ENCODE peak calls at places on chromosomes 7 and 10, in ten cellular contexts. One of them, this sample, is unnamed.
A peak's percentile ranks its signal among the peaks of the same experiment; 100 is the strongest.

GRCh38 chr10:17742918-17743317 is 9.1 kb upstream of the TMEM236 start:
- DNase-seq in NCI-H2081 treated with DMSO at 0.1 percent for 48 hours: no peak
- DNase-seq in hypothalamus: peak; percentile 7
- DNase-seq in DMS153: no peak
- DNase-seq in activated CD8-positive, alpha-beta T cell treated with anti-CD3 and anti-CD28 coated beads, Interleukin-2, amount 10 ng/mL, durations not matched to agents 7 days and 5 days: peak; percentile 77
- DNase-seq in activated naive CD4-positive, alpha-beta T cell: peak; percentile 62
- DNase-seq in NT2/D1: no peak
- DNase-seq in stimulated activated CD4-positive, alpha-beta T cell treated with anti-CD3 and anti-CD28 coated beads, TNF-alpha, amount 100 ng/mL, for 48 hours: peak; percentile 32
- DNase-seq in glomerular endothelial cell: peak; percentile 36
- DNase-seq in Right ventricle myocardium superior: peak; percentile 67
- DNase-seq in this sample: peak; percentile 30

GRCh38 chr7:28867181-28867580 is 90.9 kb downstream of the TRIL start:
- DNase-seq in NCI-H2081 treated with DMSO at 0.1 percent for 48 hours: no peak
- DNase-seq in hypothalamus: no peak
- DNase-seq in DMS153: no peak
- DNase-seq in activated CD8-positive, alpha-beta T cell treated with anti-CD3 and anti-CD28 coated beads, Interleukin-2, amount 10 ng/mL, durations not matched to agents 7 days and 5 days: no peak
- DNase-seq in activated naive CD4-positive, alpha-beta T cell: no peak
- DNase-seq in NT2/D1: no peak
- DNase-seq in stimulated activated CD4-positive, alpha-beta T cell treated with anti-CD3 and anti-CD28 coated beads, TNF-alpha, amount 100 ng/mL, for 48 hours: no peak
- DNase-seq in glomerular endothelial cell: no peak
- DNase-seq in Right ventricle myocardium superior: no peak
- DNase-seq in this sample: no peak

GRCh38 chr10:46544989-46545791 is 11.3 kb downstream of the GPRIN2 start:
- DNase-seq in NCI-H2081 treated with DMSO at 0.1 percent for 48 hours: no peak
- DNase-seq in hypothalamus: no peak
- DNase-seq in DMS153: no peak
- DNase-seq in activated CD8-positive, alpha-beta T cell treated with anti-CD3 and anti-CD28 coated beads, Interleukin-2, amount 10 ng/mL, durations not matched to agents 7 days and 5 days: no peak
- DNase-seq in activated naive CD4-positive, alpha-beta T cell: no peak
- DNase-seq in NT2/D1: no peak
- DNase-seq in stimulated activated CD4-positive, alpha-beta T cell treated with anti-CD3 and anti-CD28 coated beads, TNF-alpha, amount 100 ng/mL, for 48 hours: no peak
- DNase-seq in glomerular endothelial cell: no peak
- DNase-seq in Right ventricle myocardium superior: peak; percentile 38
- DNase-seq in this sample: no peak

GRCh38 chr10:110487411-110488123 is 10.1 kb upstream of the DUSP5 start:
- DNase-seq in NCI-H2081 treated with DMSO at 0.1 percent for 48 hours: no peak
- DNase-seq in hypothalamus: no peak
- DNase-seq in DMS153: peak; percentile 4
- DNase-seq in activated CD8-positive, alpha-beta T cell treated with anti-CD3 and anti-CD28 coated beads, Interleukin-2, amount 10 ng/mL, durations not matched to agents 7 days and 5 days: no peak
- DNase-seq in activated naive CD4-positive, alpha-beta T cell: no peak
- DNase-seq in NT2/D1: no peak
- DNase-seq in stimulated activated CD4-positive, alpha-beta T cell treated with anti-CD3 and anti-CD28 coated beads, TNF-alpha, amount 100 ng/mL, for 48 hours: no peak
- DNase-seq in glomerular endothelial cell: no peak
- DNase-seq in Right ventricle myocardium superior: no peak
- DNase-seq in this sample: no peak

GRCh38 chr7:107638594-107638993 is 22.0 kb upstream of the SLC26A4 start:
- DNase-seq in NCI-H2081 treated with DMSO at 0.1 percent for 48 hours: no peak
- DNase-seq in hypothalamus: no peak
- DNase-seq in DMS153: no peak
- DNase-seq in activated CD8-positive, alpha-beta T cell treated with anti-CD3 and anti-CD28 coated beads, Interleukin-2, amount 10 ng/mL, durations not matched to agents 7 days and 5 days: no peak
- DNase-seq in activated naive CD4-positive, alpha-beta T cell: no peak
- DNase-seq in NT2/D1: no peak
- DNase-seq in stimulated activated CD4-positive, alpha-beta T cell treated with anti-CD3 and anti-CD28 coated beads, TNF-alpha, amount 100 ng/mL, for 48 hours: no peak
- DNase-seq in glomerular endothelial cell: no peak
- DNase-seq in Right ventricle myocardium superior: no peak
- DNase-seq in this sample: no peak

GRCh38 chr7:20201380-20201779 is 15.8 kb downstream of the MACC1 start:
- DNase-seq in NCI-H2081 treated with DMSO at 0.1 percent for 48 hours: no peak
- DNase-seq in hypothalamus: no peak
- DNase-seq in DMS153: no peak
- DNase-seq in activated CD8-positive, alpha-beta T cell treated with anti-CD3 and anti-CD28 coated beads, Interleukin-2, amount 10 ng/mL, durations not matched to agents 7 days and 5 days: no peak
- DNase-seq in activated naive CD4-positive, alpha-beta T cell: no peak
- DNase-seq in NT2/D1: no peak
- DNase-seq in stimulated activated CD4-positive, alpha-beta T cell treated with anti-CD3 and anti-CD28 coated beads, TNF-alpha, amount 100 ng/mL, for 48 hours: no peak
- DNase-seq in glomerular endothelial cell: no peak
- DNase-seq in Right ventricle myocardium superior: no peak
- DNase-seq in this sample: peak; percentile 34

GRCh38 chr7:138999414-138999813 is 18.2 kb upstream of the KIAA1549 start:
- DNase-seq in NCI-H2081 treated with DMSO at 0.1 percent for 48 hours: no peak
- DNase-seq in hypothalamus: no peak
- DNase-seq in DMS153: no peak
- DNase-seq in activated CD8-positive, alpha-beta T cell treated with anti-CD3 and anti-CD28 coated beads, Interleukin-2, amount 10 ng/mL, durations not matched to agents 7 days and 5 days: no peak
- DNase-seq in activated naive CD4-positive, alpha-beta T cell: no peak
- DNase-seq in NT2/D1: no peak
- DNase-seq in stimulated activated CD4-positive, alpha-beta T cell treated with anti-CD3 and anti-CD28 coated beads, TNF-alpha, amount 100 ng/mL, for 48 hours: no peak
- DNase-seq in glomerular endothelial cell: no peak
- DNase-seq in Right ventricle myocardium superior: no peak
- DNase-seq in this sample: no peak

GRCh38 chr10:132939957-132940790 is 2.2 kb downstream of the CFAP46 start:
- DNase-seq in NCI-H2081 treated with DMSO at 0.1 percent for 48 hours: no peak
- DNase-seq in hypothalamus: peak; percentile 27
- DNase-seq in DMS153: peak; percentile 5
- DNase-seq in activated CD8-positive, alpha-beta T cell treated with anti-CD3 and anti-CD28 coated beads, Interleukin-2, amount 10 ng/mL, durations not matched to agents 7 days and 5 days: peak; percentile 59
- DNase-seq in activated naive CD4-positive, alpha-beta T cell: no peak
- DNase-seq in NT2/D1: no peak
- DNase-seq in stimulated activated CD4-positive, alpha-beta T cell treated with anti-CD3 and anti-CD28 coated beads, TNF-alpha, amount 100 ng/mL, for 48 hours: peak; percentile 29
- DNase-seq in glomerular endothelial cell: no peak
- DNase-seq in Right ventricle myocardium superior: no peak
- DNase-seq in this sample: no peak

GRCh38 chr7:15625456-15625855 is 61.0 kb downstream of the MEOX2 start:
- DNase-seq in NCI-H2081 treated with DMSO at 0.1 percent for 48 hours: no peak
- DNase-seq in hypothalamus: no peak
- DNase-seq in DMS153: no peak
- DNase-seq in activated CD8-positive, alpha-beta T cell treated with anti-CD3 and anti-CD28 coated beads, Interleukin-2, amount 10 ng/mL, durations not matched to agents 7 days and 5 days: no peak
- DNase-seq in activated naive CD4-positive, alpha-beta T cell: no peak
- DNase-seq in NT2/D1: no peak
- DNase-seq in stimulated activated CD4-positive, alpha-beta T cell treated with anti-CD3 and anti-CD28 coated beads, TNF-alpha, amount 100 ng/mL, for 48 hours: no peak
- DNase-seq in glomerular endothelial cell: no peak
- DNase-seq in Right ventricle myocardium superior: no peak
- DNase-seq in this sample: no peak

GRCh38 chr10:100864981-100865380 is 47.8 kb upstream of the SLF2 start:
- DNase-seq in NCI-H2081 treated with DMSO at 0.1 percent for 48 hours: no peak
- DNase-seq in hypothalamus: no peak
- DNase-seq in DMS153: no peak
- DNase-seq in activated CD8-positive, alpha-beta T cell treated with anti-CD3 and anti-CD28 coated beads, Interleukin-2, amount 10 ng/mL, durations not matched to agents 7 days and 5 days: no peak
- DNase-seq in activated naive CD4-positive, alpha-beta T cell: no peak
- DNase-seq in NT2/D1: no peak
- DNase-seq in stimulated activated CD4-positive, alpha-beta T cell treated with anti-CD3 and anti-CD28 coated beads, TNF-alpha, amount 100 ng/mL, for 48 hours: no peak
- DNase-seq in glomerular endothelial cell: no peak
- DNase-seq in Right ventricle myocardium superior: no peak
- DNase-seq in this sample: no peak

GRCh38 chr10:58637372-58637771 is 124.7 kb downstream of the BICC1 start:
- DNase-seq in NCI-H2081 treated with DMSO at 0.1 percent for 48 hours: no peak
- DNase-seq in hypothalamus: no peak
- DNase-seq in DMS153: no peak
- DNase-seq in activated CD8-positive, alpha-beta T cell treated with anti-CD3 and anti-CD28 coated beads, Interleukin-2, amount 10 ng/mL, durations not matched to agents 7 days and 5 days: no peak
- DNase-seq in activated naive CD4-positive, alpha-beta T cell: no peak
- DNase-seq in NT2/D1: no peak
- DNase-seq in stimulated activated CD4-positive, alpha-beta T cell treated with anti-CD3 and anti-CD28 coated beads, TNF-alpha, amount 100 ng/mL, for 48 hours: no peak
- DNase-seq in glomerular endothelial cell: no peak
- DNase-seq in Right ventricle myocardium superior: no peak
- DNase-seq in this sample: no peak

GRCh38 chr7:148211641-148212040 is 378.9 kb upstream of the C7orf33 start:
- DNase-seq in NCI-H2081 treated with DMSO at 0.1 percent for 48 hours: no peak
- DNase-seq in hypothalamus: no peak
- DNase-seq in DMS153: no peak
- DNase-seq in activated CD8-positive, alpha-beta T cell treated with anti-CD3 and anti-CD28 coated beads, Interleukin-2, amount 10 ng/mL, durations not matched to agents 7 days and 5 days: no peak
- DNase-seq in activated naive CD4-positive, alpha-beta T cell: no peak
- DNase-seq in NT2/D1: no peak
- DNase-seq in stimulated activated CD4-positive, alpha-beta T cell treated with anti-CD3 and anti-CD28 coated beads, TNF-alpha, amount 100 ng/mL, for 48 hours: no peak
- DNase-seq in glomerular endothelial cell: no peak
- DNase-seq in Right ventricle myocardium superior: no peak
- DNase-seq in this sample: no peak

GRCh38 chr10:123227706-123228105 is 73.5 kb downstream of the BUB3 start:
- DNase-seq in NCI-H2081 treated with DMSO at 0.1 percent for 48 hours: no peak
- DNase-seq in hypothalamus: no peak
- DNase-seq in DMS153: no peak
- DNase-seq in activated CD8-positive, alpha-beta T cell treated with anti-CD3 and anti-CD28 coated beads, Interleukin-2, amount 10 ng/mL, durations not matched to agents 7 days and 5 days: no peak
- DNase-seq in activated naive CD4-positive, alpha-beta T cell: no peak
- DNase-seq in NT2/D1: no peak
- DNase-seq in stimulated activated CD4-positive, alpha-beta T cell treated with anti-CD3 and anti-CD28 coated beads, TNF-alpha, amount 100 ng/mL, for 48 hours: no peak
- DNase-seq in glomerular endothelial cell: no peak
- DNase-seq in Right ventricle myocardium superior: no peak
- DNase-seq in this sample: no peak

GRCh38 chr10:93437946-93438795 is 44.0 kb downstream of the MYOF start:
- DNase-seq in NCI-H2081 treated with DMSO at 0.1 percent for 48 hours: no peak
- DNase-seq in hypothalamus: no peak
- DNase-seq in DMS153: peak; percentile 65
- DNase-seq in activated CD8-positive, alpha-beta T cell treated with anti-CD3 and anti-CD28 coated beads, Interleukin-2, amount 10 ng/mL, durations not matched to agents 7 days and 5 days: no peak
- DNase-seq in activated naive CD4-positive, alpha-beta T cell: no peak
- DNase-seq in NT2/D1: no peak
- DNase-seq in stimulated activated CD4-positive, alpha-beta T cell treated with anti-CD3 and anti-CD28 coated beads, TNF-alpha, amount 100 ng/mL, for 48 hours: no peak
- DNase-seq in glomerular endothelial cell: no peak
- DNase-seq in Right ventricle myocardium superior: no peak
- DNase-seq in this sample: no peak

GRCh38 chr7:34900891-34901493 is 136.3 kb downstream of the DPY19L1 start:
- DNase-seq in NCI-H2081 treated with DMSO at 0.1 percent for 48 hours: no peak
- DNase-seq in hypothalamus: no peak
- DNase-seq in DMS153: no peak
- DNase-seq in activated CD8-positive, alpha-beta T cell treated with anti-CD3 and anti-CD28 coated beads, Interleukin-2, amount 10 ng/mL, durations not matched to agents 7 days and 5 days: no peak
- DNase-seq in activated naive CD4-positive, alpha-beta T cell: no peak
- DNase-seq in NT2/D1: peak; percentile 50
- DNase-seq in stimulated activated CD4-positive, alpha-beta T cell treated with anti-CD3 and anti-CD28 coated beads, TNF-alpha, amount 100 ng/mL, for 48 hours: no peak
- DNase-seq in glomerular endothelial cell: no peak
- DNase-seq in Right ventricle myocardium superior: peak; percentile 64
- DNase-seq in this sample: no peak

GRCh38 chr10:114777415-114777814 is 44.2 kb upstream of the FHIP2A start:
- DNase-seq in NCI-H2081 treated with DMSO at 0.1 percent for 48 hours: no peak
- DNase-seq in hypothalamus: no peak
- DNase-seq in DMS153: no peak
- DNase-seq in activated CD8-positive, alpha-beta T cell treated with anti-CD3 and anti-CD28 coated beads, Interleukin-2, amount 10 ng/mL, durations not matched to agents 7 days and 5 days: no peak
- DNase-seq in activated naive CD4-positive, alpha-beta T cell: no peak
- DNase-seq in NT2/D1: no peak
- DNase-seq in stimulated activated CD4-positive, alpha-beta T cell treated with anti-CD3 and anti-CD28 coated beads, TNF-alpha, amount 100 ng/mL, for 48 hours: no peak
- DNase-seq in glomerular endothelial cell: no peak
- DNase-seq in Right ventricle myocardium superior: no peak
- DNase-seq in this sample: no peak